ENCODE peak calls at places on chromosome 7, in seven cellular contexts. One of them, this sample, is unnamed.

GRCh38 chr7:155147624-155148023 is 77.5 kb downstream of the HTR5A start:
- DNase-seq in stimulated activated CD4-positive, alpha-beta T cell treated with anti-CD3 and anti-CD28 coated beads, Interleukin-2, amount 100 ng/mL, for 48 hours: no peak
- DNase-seq in K562: no peak
- DNase-seq in iPS-NIHi11: no peak
- DNase-seq in EL: no peak
- DNase-seq in epithelial cell of proximal tubule: no peak
- DNase-seq in SK-N-SH: no peak
- DNase-seq in this sample: no peak

GRCh38 chr7:113856010-113856409 is 62.8 kb downstream of the PPP1R3A start:
- DNase-seq in iPS-NIHi11: no peak
- DNase-seq in epithelial cell of proximal tubule: no peak
- DNase-seq in K562: no peak
- DNase-seq in SK-N-SH: no peak
- DNase-seq in EL: no peak
- DNase-seq in stimulated activated CD4-positive, alpha-beta T cell treated with anti-CD3 and anti-CD28 coated beads, Interleukin-2, amount 100 ng/mL, for 48 hours: no peak
- DNase-seq in this sample: no peak

GRCh38 chr7:11192506-11192905 is 218.8 kb downstream of the PHF14 start:
- DNase-seq in stimulated activated CD4-positive, alpha-beta T cell treated with anti-CD3 and anti-CD28 coated beads, Interleukin-2, amount 100 ng/mL, for 48 hours: no peak
- DNase-seq in K562: no peak
- DNase-seq in iPS-NIHi11: no peak
- DNase-seq in epithelial cell of proximal tubule: no peak
- DNase-seq in SK-N-SH: no peak
- DNase-seq in EL: peak; percentile 21
- DNase-seq in this sample: no peak

GRCh38 chr7:16564909-16565426 is 38.3 kb downstream of the LRRC72 start:
- DNase-seq in EL: peak; percentile 48
- DNase-seq in iPS-NIHi11: peak; percentile 75
- DNase-seq in epithelial cell of proximal tubule: peak; percentile 18
- DNase-seq in SK-N-SH: peak; percentile 61
- DNase-seq in stimulated activated CD4-positive, alpha-beta T cell treated with anti-CD3 and anti-CD28 coated beads, Interleukin-2, amount 100 ng/mL, for 48 hours: no peak
- DNase-seq in K562: peak; percentile 66
- DNase-seq in this sample: peak; percentile 53

GRCh38 chr7:156178857-156179256 is 366.6 kb upstream of the SHH start:
- DNase-seq in stimulated activated CD4-positive, alpha-beta T cell treated with anti-CD3 and anti-CD28 coated beads, Interleukin-2, amount 100 ng/mL, for 48 hours: no peak
- DNase-seq in epithelial cell of proximal tubule: no peak
- DNase-seq in EL: no peak
- DNase-seq in SK-N-SH: no peak
- DNase-seq in K562: no peak
- DNase-seq in iPS-NIHi11: no peak
- DNase-seq in this sample: no peak

GRCh38 chr7:83427929-83428328 is 221.0 kb downstream of the SEMA3E start:
- DNase-seq in K562: no peak
- DNase-seq in stimulated activated CD4-positive, alpha-beta T cell treated with anti-CD3 and anti-CD28 coated beads, Interleukin-2, amount 100 ng/mL, for 48 hours: no peak
- DNase-seq in EL: no peak
- DNase-seq in SK-N-SH: no peak
- DNase-seq in iPS-NIHi11: peak; percentile 31
- DNase-seq in epithelial cell of proximal tubule: no peak
- DNase-seq in this sample: peak; percentile 56

GRCh38 chr7:1555813-1556540 is at the start of gene TMEM184A:
- DNase-seq in stimulated activated CD4-positive, alpha-beta T cell treated with anti-CD3 and anti-CD28 coated beads, Interleukin-2, amount 100 ng/mL, for 48 hours: no peak
- DNase-seq in epithelial cell of proximal tubule: no peak
- DNase-seq in K562: peak; percentile 40
- DNase-seq in iPS-NIHi11: peak; percentile 96
- DNase-seq in SK-N-SH: peak; percentile 88
- DNase-seq in EL: no peak
- DNase-seq in this sample: peak; percentile 74

GRCh38 chr7:14839307-14839706 is 63.2 kb downstream of the DGKB start:
- DNase-seq in stimulated activated CD4-positive, alpha-beta T cell treated with anti-CD3 and anti-CD28 coated beads, Interleukin-2, amount 100 ng/mL, for 48 hours: no peak
- DNase-seq in SK-N-SH: no peak
- DNase-seq in EL: no peak
- DNase-seq in epithelial cell of proximal tubule: no peak
- DNase-seq in K562: no peak
- DNase-seq in iPS-NIHi11: no peak
- DNase-seq in this sample: no peak

GRCh38 chr7:158682456-158682855 is 22.1 kb downstream of the NCAPG2 start:
- DNase-seq in K562: no peak
- DNase-seq in iPS-NIHi11: no peak
- DNase-seq in EL: no peak
- DNase-seq in epithelial cell of proximal tubule: no peak
- DNase-seq in SK-N-SH: no peak
- DNase-seq in stimulated activated CD4-positive, alpha-beta T cell treated with anti-CD3 and anti-CD28 coated beads, Interleukin-2, amount 100 ng/mL, for 48 hours: no peak
- DNase-seq in this sample: no peak

GRCh38 chr7:107045195-107045960 is 873 bp downstream of the PRKAR2B start:
- DNase-seq in K562: peak; percentile 46
- DNase-seq in epithelial cell of proximal tubule: no peak
- DNase-seq in stimulated activated CD4-positive, alpha-beta T cell treated with anti-CD3 and anti-CD28 coated beads, Interleukin-2, amount 100 ng/mL, for 48 hours: no peak
- DNase-seq in SK-N-SH: peak; percentile 74
- DNase-seq in iPS-NIHi11: peak; percentile 31
- DNase-seq in EL: no peak
- DNase-seq in this sample: no peak

GRCh38 chr7:91922857-91923256 is 17.8 kb upstream of the AKAP9 start:
- DNase-seq in iPS-NIHi11: no peak
- DNase-seq in SK-N-SH: no peak
- DNase-seq in epithelial cell of proximal tubule: no peak
- DNase-seq in stimulated activated CD4-positive, alpha-beta T cell treated with anti-CD3 and anti-CD28 coated beads, Interleukin-2, amount 100 ng/mL, for 48 hours: no peak
- DNase-seq in K562: no peak
- DNase-seq in EL: no peak
- DNase-seq in this sample: no peak

GRCh38 chr7:4633012-4633411 is 49.1 kb upstream of the FOXK1 start:
- DNase-seq in epithelial cell of proximal tubule: no peak
- DNase-seq in EL: peak; percentile 32
- DNase-seq in stimulated activated CD4-positive, alpha-beta T cell treated with anti-CD3 and anti-CD28 coated beads, Interleukin-2, amount 100 ng/mL, for 48 hours: no peak
- DNase-seq in K562: peak; percentile 78
- DNase-seq in iPS-NIHi11: no peak
- DNase-seq in SK-N-SH: no peak
- DNase-seq in this sample: peak; percentile 83

GRCh38 chr7:147296201-147296600 is 1179.6 kb downstream of the CNTNAP2 start:
- DNase-seq in stimulated activated CD4-positive, alpha-beta T cell treated with anti-CD3 and anti-CD28 coated beads, Interleukin-2, amount 100 ng/mL, for 48 hours: no peak
- DNase-seq in SK-N-SH: no peak
- DNase-seq in iPS-NIHi11: no peak
- DNase-seq in EL: no peak
- DNase-seq in K562: no peak
- DNase-seq in epithelial cell of proximal tubule: no peak
- DNase-seq in this sample: no peak

GRCh38 chr7:134908289-134908688 is 78.0 kb upstream of the AGBL3 start:
- DNase-seq in epithelial cell of proximal tubule: no peak
- DNase-seq in SK-N-SH: no peak
- DNase-seq in stimulated activated CD4-positive, alpha-beta T cell treated with anti-CD3 and anti-CD28 coated beads, Interleukin-2, amount 100 ng/mL, for 48 hours: no peak
- DNase-seq in K562: no peak
- DNase-seq in iPS-NIHi11: no peak
- DNase-seq in EL: peak; percentile 49
- DNase-seq in this sample: no peak

GRCh38 chr7:110043514-110043913 is 1047.4 kb upstream of the LRRN3 start:
- DNase-seq in epithelial cell of proximal tubule: no peak
- DNase-seq in K562: no peak
- DNase-seq in iPS-NIHi11: no peak
- DNase-seq in EL: peak; percentile 63
- DNase-seq in stimulated activated CD4-positive, alpha-beta T cell treated with anti-CD3 and anti-CD28 coated beads, Interleukin-2, amount 100 ng/mL, for 48 hours: no peak
- DNase-seq in SK-N-SH: no peak
- DNase-seq in this sample: no peak

GRCh38 chr7:94056796-94057207 is 52.6 kb upstream of the BET1 start:
- DNase-seq in SK-N-SH: no peak
- DNase-seq in EL: peak; percentile 84
- DNase-seq in epithelial cell of proximal tubule: peak; percentile 100
- DNase-seq in K562: no peak
- DNase-seq in stimulated activated CD4-positive, alpha-beta T cell treated with anti-CD3 and anti-CD28 coated beads, Interleukin-2, amount 100 ng/mL, for 48 hours: no peak
- DNase-seq in iPS-NIHi11: peak; percentile 22
- DNase-seq in this sample: peak; percentile 95

GRCh38 chr7:82110146-82110823 is 333.3 kb downstream of the CACNA2D1 start:
- DNase-seq in epithelial cell of proximal tubule: no peak
- DNase-seq in stimulated activated CD4-positive, alpha-beta T cell treated with anti-CD3 and anti-CD28 coated beads, Interleukin-2, amount 100 ng/mL, for 48 hours: no peak
- DNase-seq in EL: no peak
- DNase-seq in SK-N-SH: no peak
- DNase-seq in iPS-NIHi11: peak; percentile 25
- DNase-seq in K562: no peak
- DNase-seq in this sample: no peak

GRCh38 chr7:113113912-113114311 is 4.4 kb downstream of the SMIM30 start:
- DNase-seq in iPS-NIHi11: peak; percentile 10
- DNase-seq in K562: peak; percentile 27
- DNase-seq in SK-N-SH: peak; percentile 23
- DNase-seq in EL: peak; percentile 6
- DNase-seq in stimulated activated CD4-positive, alpha-beta T cell treated with anti-CD3 and anti-CD28 coated beads, Interleukin-2, amount 100 ng/mL, for 48 hours: no peak
- DNase-seq in epithelial cell of proximal tubule: no peak
- DNase-seq in this sample: no peak

GRCh38 chr7:135490783-135491182 is 19.1 kb downstream of the CNOT4 start:
- DNase-seq in EL: peak; percentile 50
- DNase-seq in iPS-NIHi11: no peak
- DNase-seq in SK-N-SH: no peak
- DNase-seq in stimulated activated CD4-positive, alpha-beta T cell treated with anti-CD3 and anti-CD28 coated beads, Interleukin-2, amount 100 ng/mL, for 48 hours: no peak
- DNase-seq in K562: peak; percentile 74
- DNase-seq in epithelial cell of proximal tubule: no peak
- DNase-seq in this sample: peak; percentile 82

GRCh38 chr7:1874522-1875389 is 204.7 kb downstream of the ELFN1 start:
- DNase-seq in iPS-NIHi11: no peak
- DNase-seq in K562: no peak
- DNase-seq in SK-N-SH: no peak
- DNase-seq in stimulated activated CD4-positive, alpha-beta T cell treated with anti-CD3 and anti-CD28 coated beads, Interleukin-2, amount 100 ng/mL, for 48 hours: no peak
- DNase-seq in EL: no peak
- DNase-seq in epithelial cell of proximal tubule: no peak
- DNase-seq in this sample: no peak

GRCh38 chr7:111756687-111757178 is 194.4 kb upstream of the IMMP2L start:
- DNase-seq in SK-N-SH: no peak
- DNase-seq in K562: no peak
- DNase-seq in iPS-NIHi11: peak; percentile 50
- DNase-seq in EL: peak; percentile 38
- DNase-seq in stimulated activated CD4-positive, alpha-beta T cell treated with anti-CD3 and anti-CD28 coated beads, Interleukin-2, amount 100 ng/mL, for 48 hours: no peak
- DNase-seq in epithelial cell of proximal tubule: no peak
- DNase-seq in this sample: no peak

GRCh38 chr7:1662767-1663166 is 7.3 kb upstream of the ELFN1 start:
- DNase-seq in SK-N-SH: peak; percentile 26
- DNase-seq in iPS-NIHi11: peak; percentile 34
- DNase-seq in K562: no peak
- DNase-seq in stimulated activated CD4-positive, alpha-beta T cell treated with anti-CD3 and anti-CD28 coated beads, Interleukin-2, amount 100 ng/mL, for 48 hours: no peak
- DNase-seq in EL: no peak
- DNase-seq in epithelial cell of proximal tubule: no peak
- DNase-seq in this sample: no peak

GRCh38 chr7:2730846-2731770 is 43.1 kb downstream of the AMZ1 start:
- DNase-seq in stimulated activated CD4-positive, alpha-beta T cell treated with anti-CD3 and anti-CD28 coated beads, Interleukin-2, amount 100 ng/mL, for 48 hours: no peak
- DNase-seq in SK-N-SH: no peak
- DNase-seq in EL: no peak
- DNase-seq in K562: no peak
- DNase-seq in iPS-NIHi11: no peak
- DNase-seq in epithelial cell of proximal tubule: no peak
- DNase-seq in this sample: no peak

GRCh38 chr7:159191236-159191635 is 46.6 kb upstream of the VIPR2 start:
- DNase-seq in iPS-NIHi11: no peak
- DNase-seq in stimulated activated CD4-positive, alpha-beta T cell treated with anti-CD3 and anti-CD28 coated beads, Interleukin-2, amount 100 ng/mL, for 48 hours: no peak
- DNase-seq in epithelial cell of proximal tubule: no peak
- DNase-seq in K562: no peak
- DNase-seq in EL: no peak
- DNase-seq in SK-N-SH: peak; percentile 48
- DNase-seq in this sample: no peak

GRCh38 chr7:22564511-22565045 is 64.6 kb upstream of the STEAP1B start:
- DNase-seq in K562: no peak
- DNase-seq in EL: peak; percentile 97
- DNase-seq in stimulated activated CD4-positive, alpha-beta T cell treated with anti-CD3 and anti-CD28 coated beads, Interleukin-2, amount 100 ng/mL, for 48 hours: no peak
- DNase-seq in SK-N-SH: no peak
- DNase-seq in epithelial cell of proximal tubule: no peak
- DNase-seq in iPS-NIHi11: no peak
- DNase-seq in this sample: peak; percentile 94

GRCh38 chr7:157412021-157412443 is 75.2 kb downstream of the DNAJB6 start:
- DNase-seq in SK-N-SH: no peak
- DNase-seq in stimulated activated CD4-positive, alpha-beta T cell treated with anti-CD3 and anti-CD28 coated beads, Interleukin-2, amount 100 ng/mL, for 48 hours: peak; percentile 51
- DNase-seq in iPS-NIHi11: no peak
- DNase-seq in EL: peak; percentile 90
- DNase-seq in K562: no peak
- DNase-seq in epithelial cell of proximal tubule: no peak
- DNase-seq in this sample: no peak

GRCh38 chr7:14841850-14842249 is 60.7 kb downstream of the DGKB start:
- DNase-seq in K562: no peak
- DNase-seq in stimulated activated CD4-positive, alpha-beta T cell treated with anti-CD3 and anti-CD28 coated beads, Interleukin-2, amount 100 ng/mL, for 48 hours: no peak
- DNase-seq in iPS-NIHi11: no peak
- DNase-seq in epithelial cell of proximal tubule: no peak
- DNase-seq in EL: peak; percentile 42
- DNase-seq in SK-N-SH: no peak
- DNase-seq in this sample: no peak

GRCh38 chr7:19705663-19706062 is 3.2 kb downstream of the POLR1F start:
- DNase-seq in SK-N-SH: no peak
- DNase-seq in EL: no peak
- DNase-seq in iPS-NIHi11: no peak
- DNase-seq in K562: no peak
- DNase-seq in epithelial cell of proximal tubule: no peak
- DNase-seq in stimulated activated CD4-positive, alpha-beta T cell treated with anti-CD3 and anti-CD28 coated beads, Interleukin-2, amount 100 ng/mL, for 48 hours: no peak
- DNase-seq in this sample: no peak

This sample was measured in NCI-H226.